ENCODE peak calls at places on chromosomes 1 and 21, in nine cellular contexts. Y is AG10803, S is astrocyte of the cerebellum, C is Peyer's patch, I is progenitor cell of endocrine pancreas, M is MCF 10A, K is dorsolateral prefrontal cortex, R is WTC11, D is GM13976. G is an unnamed sample.

GRCh38 chr1:45730075-45730779 is 20.2 kb downstream of the IPP start:
- DNase-seq in Y (no peak), S (no peak), C (no peak), I (no peak), M (no peak), K (no peak), R (no peak), D (no peak), G (no peak)

GRCh38 chr1:180156631-180157091 is 2.0 kb downstream of the QSOX1 start:
- DNase-seq in Y (peak), S (no peak), C (peak), I (no peak), M (peak), K (no peak), R (no peak), D (no peak), G (no peak)

GRCh38 chr1:8424539-8425116 is 106.7 kb downstream of the SLC45A1 start:
- DNase-seq in Y (no peak), S (no peak), C (peak), I (no peak), M (no peak), K (peak), R (peak), D (no peak), G (peak)

GRCh38 chr1:116673935-116674630 is 6.5 kb upstream of the IGSF3 start:
- DNase-seq in Y (no peak), S (peak), C (no peak), I (no peak), M (no peak), K (no peak), R (no peak), D (no peak), G (no peak)

GRCh38 chr1:232968965-232969364 is 18.6 kb downstream of the NTPCR start:
- DNase-seq in Y (peak), S (peak), C (no peak), I (no peak), M (no peak), K (no peak), R (no peak), D (no peak), G (no peak)

GRCh38 chr1:176462671-176463225 is at the start of gene PAPPA2:
- DNase-seq in Y (no peak), S (no peak), C (no peak), I (no peak), M (no peak), K (no peak), R (no peak), D (no peak), G (no peak)

GRCh38 chr1:168628807-168629206 is 52.4 kb downstream of the XCL1 start:
- DNase-seq in Y (peak), S (no peak), C (no peak), I (no peak), M (peak), K (no peak), R (no peak), D (no peak), G (no peak)

GRCh38 chr1:205430631-205431305 is 8.9 kb upstream of the LEMD1 start:
- DNase-seq in Y (peak), S (no peak), C (peak), I (peak), M (peak), K (no peak), R (peak), D (peak), G (peak)

GRCh38 chr1:198156111-198156744 is 570 bp upstream of the NEK7 start:
- DNase-seq in Y (peak), S (no peak), C (peak), I (peak), M (peak), K (no peak), R (peak), D (peak), G (peak)

GRCh38 chr1:232579958-232580705 is 49.8 kb downstream of the SIPA1L2 start:
- DNase-seq in Y (no peak), S (no peak), C (no peak), I (no peak), M (peak), K (no peak), R (no peak), D (no peak), G (no peak)

GRCh38 chr1:207825719-207826556 is 74.1 kb downstream of the CD46 start:
- DNase-seq in Y (peak), S (no peak), C (peak), I (no peak), M (peak), K (no peak), R (no peak), D (peak), G (peak)

GRCh38 chr1:182629674-182630073 is 25.5 kb upstream of the RGS16 start:
- DNase-seq in Y (no peak), S (no peak), C (no peak), I (no peak), M (no peak), K (no peak), R (no peak), D (no peak), G (no peak)

GRCh38 chr1:244709076-244709475 is 56.1 kb downstream of the DESI2 start:
- DNase-seq in Y (no peak), S (no peak), C (no peak), I (no peak), M (no peak), K (no peak), R (no peak), D (no peak), G (no peak)

GRCh38 chr1:167186198-167186750 is 34.4 kb upstream of the POU2F1 start:
- DNase-seq in Y (no peak), S (no peak), C (no peak), I (no peak), M (no peak), K (peak), R (no peak), D (no peak), G (no peak)

GRCh38 chr1:241679404-241679803 is 27.3 kb downstream of the WDR64 start:
- DNase-seq in Y (no peak), S (no peak), C (no peak), I (no peak), M (no peak), K (no peak), R (no peak), D (no peak), G (no peak)

GRCh38 chr1:85015826-85016225 is 18.9 kb upstream of the MCOLN2 start:
- DNase-seq in Y (no peak), S (no peak), C (no peak), I (no peak), M (no peak), K (no peak), R (no peak), D (no peak), G (no peak)

GRCh38 chr1:6597777-6598131 is 4.9 kb downstream of the KLHL21 start:
- DNase-seq in Y (no peak), S (no peak), C (no peak), I (no peak), M (no peak), K (no peak), R (no peak), D (no peak), G (no peak)

GRCh38 chr1:27031235-27032118 is 18.8 kb upstream of the TENT5B start:
- DNase-seq in Y (peak), S (no peak), C (peak), I (no peak), M (peak), K (peak), R (peak), D (no peak), G (no peak)

GRCh38 chr1:234479866-234480265 is 887 bp upstream of the TARBP1 start:
- DNase-seq in Y (no peak), S (no peak), C (no peak), I (no peak), M (no peak), K (no peak), R (no peak), D (no peak), G (no peak)

GRCh38 chr1:234479310-234479559 is 256 bp upstream of the TARBP1 start:
- DNase-seq in Y (no peak), S (no peak), C (no peak), I (no peak), M (no peak), K (no peak), R (no peak), D (no peak), G (no peak)

GRCh38 chr1:234477373-234478151 is 1.4 kb downstream of the TARBP1 start:
- DNase-seq in Y (no peak), S (no peak), C (no peak), I (no peak), M (no peak), K (no peak), R (no peak), D (no peak), G (no peak)

GRCh38 chr1:234478152-234478480 is 863 bp downstream of the TARBP1 start:
- DNase-seq in Y (no peak), S (no peak), C (peak), I (peak), M (peak), K (peak), R (no peak), D (peak), G (peak)

DNA sequence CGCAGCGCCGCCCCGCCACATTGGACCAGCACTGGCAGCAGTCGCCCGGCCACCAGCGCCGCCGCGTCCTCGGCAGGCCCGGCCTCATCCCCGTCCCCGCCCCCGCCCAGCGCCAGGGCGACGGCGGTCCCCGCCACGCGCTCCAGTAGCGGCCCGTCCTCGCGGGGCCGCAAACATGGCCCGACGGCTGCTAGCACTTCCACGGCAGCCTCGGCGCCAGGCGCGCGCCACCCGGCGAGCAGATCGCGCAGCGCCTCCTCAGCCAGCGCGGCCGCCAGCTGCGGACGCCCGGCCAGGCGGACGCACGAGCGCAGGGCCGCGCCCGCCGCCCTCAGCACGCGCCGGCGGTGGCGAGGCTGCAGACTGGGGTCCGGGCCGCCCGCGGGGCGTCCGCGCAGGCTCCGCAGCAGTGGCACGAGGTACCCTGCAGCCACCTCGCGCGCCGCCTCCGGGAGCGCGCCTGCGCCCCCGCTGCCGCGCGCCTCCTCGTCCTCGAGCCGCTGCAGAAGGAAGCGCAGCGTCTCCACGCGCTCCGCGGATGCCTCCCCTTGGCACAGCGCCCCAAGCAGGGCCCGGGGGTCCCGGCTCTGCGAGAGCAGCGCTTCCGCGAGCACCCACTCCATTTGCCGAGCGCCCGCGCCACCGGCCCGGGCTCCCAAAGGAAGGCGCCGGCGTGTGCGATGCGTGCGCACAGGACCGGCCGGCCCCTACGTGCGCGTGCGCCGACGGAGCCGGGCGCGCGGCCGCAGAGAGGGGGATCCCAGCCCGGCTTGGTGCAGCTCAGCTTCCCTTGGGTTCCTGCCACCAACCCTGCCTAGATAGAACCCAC is at the start of gene TARBP1:
- DNase-seq in Y (peak), S (no peak), C (peak), I (peak), M (peak), K (peak), R (peak), D (peak), G (peak)
- TF ChIP-seq CTCF in Y (peak), S (peak), C (no peak), I (peak), M (no peak), K (no peak), R (no peak), D (peak), G (peak)

DNA sequence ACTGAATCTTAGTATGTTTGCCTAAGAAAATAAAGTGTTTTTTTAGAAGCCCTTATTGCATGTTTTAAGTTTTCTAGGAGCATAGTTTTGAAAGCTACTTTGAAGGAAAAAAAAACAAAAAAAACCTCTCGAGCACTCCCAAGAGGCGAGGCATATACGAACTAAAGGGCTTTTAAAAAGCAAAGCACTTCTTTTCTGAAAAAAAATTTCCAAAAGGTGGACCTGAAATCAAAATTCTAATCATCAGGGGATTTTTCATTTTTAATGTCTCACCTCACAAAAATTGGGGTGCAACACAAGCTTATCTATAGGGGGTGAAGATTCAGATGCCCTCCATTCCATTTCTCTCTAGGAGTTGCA is 594 bp downstream of the GLMN start:
- DNase-seq in Y (peak), S (no peak), C (no peak), I (no peak), M (no peak), K (no peak), R (no peak), D (no peak), G (no peak)
- TF ChIP-seq CTCF in Y (peak), S (no peak), C (no peak), I (peak), M (peak), K (no peak), R (no peak), D (no peak), G (no peak)

GRCh38 chr1:11749203-11749689 is 12.7 kb upstream of the C1orf167 start:
- DNase-seq in Y (no peak), S (no peak), C (peak), I (no peak), M (peak), K (no peak), R (peak), D (peak), G (peak)
- TF ChIP-seq CTCF in Y (peak), S (peak), C (peak), I (peak), M (peak), K (no peak), R (no peak), D (peak), G (peak)

GRCh38 chr21:26593800-26594199 is 20.7 kb upstream of the CYYR1 start:
- DNase-seq in Y (no peak), S (no peak), C (no peak), I (no peak), M (no peak), K (no peak), R (no peak), D (no peak), G (no peak)

GRCh38 chr21:26595971-26596370 is 22.9 kb upstream of the CYYR1 start:
- DNase-seq in Y (no peak), S (no peak), C (no peak), I (no peak), M (no peak), K (no peak), R (no peak), D (no peak), G (no peak)

GRCh38 chr21:26597023-26597422 is 23.9 kb upstream of the CYYR1 start:
- DNase-seq in Y (no peak), S (no peak), C (no peak), I (no peak), M (no peak), K (no peak), R (no peak), D (no peak), G (no peak)

DNA sequence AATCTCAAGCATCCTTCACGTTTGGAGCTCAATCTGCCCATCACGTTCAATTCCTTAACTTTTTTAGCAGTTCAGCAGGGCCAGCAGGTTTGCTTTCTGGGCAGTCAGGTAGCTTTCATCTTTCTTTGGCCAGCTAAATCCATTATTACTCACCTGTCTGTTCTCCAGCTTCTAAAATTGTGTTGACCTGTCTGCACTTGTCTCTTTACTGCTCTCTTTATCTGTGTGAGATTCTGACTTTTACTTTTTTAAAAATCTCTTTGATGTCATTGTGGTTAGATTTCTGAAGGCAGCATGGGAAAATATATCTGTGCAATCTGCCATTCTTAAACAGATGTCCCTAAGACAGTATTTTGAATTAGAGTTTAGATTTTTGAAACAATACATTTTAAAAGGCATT is 24.9 kb upstream of the CYYR1 start:
- DNase-seq in Y (no peak), S (no peak), C (no peak), I (no peak), M (peak), K (no peak), R (no peak), D (no peak), G (no peak)
- TF ChIP-seq CTCF in Y (no peak), S (no peak), C (no peak), I (no peak), M (no peak), K (no peak), R (no peak), D (no peak), G (no peak)

DNA sequence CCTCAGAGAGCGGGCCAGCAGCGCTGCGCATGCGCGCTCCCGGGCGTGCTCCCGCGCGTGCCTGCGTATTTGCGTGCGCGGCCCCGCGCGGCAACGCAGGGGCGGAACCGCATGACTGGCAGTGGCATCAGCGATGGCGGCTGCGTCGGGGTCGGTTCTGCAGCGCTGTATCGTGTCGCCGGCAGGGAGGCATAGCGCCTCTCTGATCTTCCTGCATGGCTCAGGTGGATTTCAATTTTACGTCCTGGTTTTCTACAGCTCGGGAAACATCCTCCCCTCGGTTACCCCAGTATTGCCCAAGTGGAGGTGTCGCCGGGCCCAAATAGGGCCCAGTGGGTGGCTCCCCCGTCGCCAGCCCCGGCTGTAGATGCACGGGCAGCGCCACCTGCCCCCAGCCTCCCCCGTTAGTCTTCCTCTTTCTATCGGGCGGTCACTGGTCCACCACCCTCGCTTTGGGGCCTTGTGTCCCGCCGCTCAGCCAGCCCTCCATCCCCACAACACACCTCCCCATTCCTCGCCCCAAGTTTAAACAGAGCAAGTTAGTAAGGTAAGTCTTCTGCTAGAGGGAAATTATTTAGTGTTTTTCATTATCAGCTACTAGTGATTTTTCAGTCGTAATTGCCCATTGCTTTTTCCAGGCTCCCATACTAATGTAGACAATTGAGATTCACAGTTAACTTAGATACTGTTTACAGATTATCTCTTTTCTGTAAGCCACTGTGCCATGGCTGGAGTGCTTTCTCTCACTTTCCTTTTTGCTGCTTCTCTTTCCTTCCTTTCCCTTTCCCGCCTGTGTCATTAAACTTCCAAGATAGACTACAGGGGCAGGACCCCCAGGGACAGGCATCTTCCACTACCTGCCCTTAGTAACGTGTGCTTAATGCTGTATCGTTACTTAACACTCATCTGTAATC is at the start of gene LYPLAL1:
- DNase-seq in Y (peak), S (peak), C (peak), I (peak), M (peak), K (peak), R (peak), D (peak), G (peak)
- TF ChIP-seq CTCF in Y (no peak), S (no peak), C (no peak), I (peak), M (no peak), K (peak), R (no peak), D (peak), G (no peak)

GRCh38 chr1:36882536-36883285 is 151.6 kb downstream of the GRIK3 start:
- DNase-seq in Y (no peak), S (no peak), C (no peak), I (no peak), M (no peak), K (no peak), R (no peak), D (peak), G (peak)
- TF ChIP-seq CTCF in Y (no peak), S (no peak), C (no peak), I (no peak), M (no peak), K (no peak), R (no peak), D (no peak), G (no peak)

DNA sequence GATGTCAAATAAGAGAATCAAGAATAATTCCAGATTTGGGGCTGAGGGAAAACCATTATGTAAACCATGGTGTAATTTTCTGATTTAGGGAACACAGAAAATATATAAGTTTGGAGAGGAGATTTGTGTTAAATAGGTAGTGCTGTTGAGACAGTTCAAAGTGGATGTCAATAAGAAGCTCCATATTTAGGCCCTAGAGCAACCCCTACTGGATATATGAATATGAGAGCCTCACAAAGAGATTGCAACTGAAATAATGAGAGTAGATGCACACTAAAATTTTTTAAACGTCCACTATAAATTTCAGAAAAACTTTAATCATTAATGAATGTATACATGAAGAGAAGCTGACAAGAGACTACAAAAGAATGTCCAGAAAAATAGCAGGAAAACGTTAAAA is 1447.8 kb upstream of the PRMT6 start:
- DNase-seq in Y (peak), S (no peak), C (no peak), I (no peak), M (peak), K (no peak), R (no peak), D (no peak), G (no peak)
- TF ChIP-seq CTCF in Y (no peak), S (no peak), C (no peak), I (no peak), M (peak), K (no peak), R (no peak), D (no peak), G (no peak)

G was measured in GM10248.